ENCODE peak calls at places on chromosomes 11 and 22, in eight cellular contexts. W is CD4-positive, alpha-beta T cell; E is activated CD8-positive, alpha-beta T cell treated with anti-CD3 and anti-CD28 coated beads for 36 hours; P is HepG2; F is PC-3; R is dorsolateral prefrontal cortex; Y is GM13976; D is psoas muscle. G is an unnamed sample.

GRCh38 chr11:34890812-34891211 is 25.4 kb downstream of the APIP start:
- DNase-seq in W (no peak), E (no peak), P (peak), F (peak), R (no peak), Y (no peak), D (no peak), G (no peak)

GRCh38 chr11:6627762-6628241 is 8.6 kb upstream of the TPP1 start:
- DNase-seq in W (no peak), E (peak), P (no peak), F (no peak), R (no peak), Y (peak), D (no peak), G (no peak)

GRCh38 chr11:119205574-119206511 is at the start of gene CBL:
- DNase-seq in W (peak), E (peak), P (peak), F (peak), R (peak), Y (peak), D (peak), G (peak)

GRCh38 chr11:118938491-118939411 is 13.0 kb upstream of the BCL9L start:
- DNase-seq in W (no peak), E (no peak), P (peak), F (peak), R (no peak), Y (no peak), D (no peak), G (no peak)

GRCh38 chr11:35050596-35050995 is 88.4 kb upstream of the CD44 start:
- DNase-seq in W (no peak), E (no peak), P (no peak), F (no peak), R (no peak), Y (no peak), D (no peak), G (no peak)

GRCh38 chr11:60905047-60905446 is 1.3 kb downstream of the PRPF19 start:
- DNase-seq in W (no peak), E (no peak), P (no peak), F (peak), R (no peak), Y (no peak), D (no peak), G (no peak)

GRCh38 chr11:130451261-130452019 is 3.0 kb downstream of the ADAMTS15 start:
- DNase-seq in W (no peak), E (no peak), P (no peak), F (peak), R (no peak), Y (no peak), D (no peak), G (no peak)

GRCh38 chr11:32400196-32400595 is 35.1 kb downstream of the WT1 start:
- DNase-seq in W (no peak), E (no peak), P (no peak), F (no peak), R (no peak), Y (no peak), D (no peak), G (no peak)

GRCh38 chr11:118536726-118537125 is 5.7 kb downstream of the TMEM25 start:
- DNase-seq in W (no peak), E (no peak), P (peak), F (no peak), R (no peak), Y (no peak), D (no peak), G (no peak)

GRCh38 chr11:12824281-12825041 is 150.2 kb downstream of the TEAD1 start:
- DNase-seq in W (no peak), E (no peak), P (peak), F (no peak), R (no peak), Y (no peak), D (no peak), G (no peak)

GRCh38 chr22:28703436-28703835 is 23.8 kb upstream of the TTC28 start:
- DNase-seq in W (no peak), E (no peak), P (no peak), F (no peak), R (no peak), Y (no peak), D (no peak), G (no peak)

GRCh38 chr22:30878516-30879365 is 89.8 kb downstream of the MORC2 start:
- DNase-seq in W (no peak), E (no peak), P (peak), F (no peak), R (no peak), Y (no peak), D (no peak), G (no peak)

GRCh38 chr22:17300926-17301325 is 68.3 kb upstream of the CECR2 start:
- DNase-seq in W (no peak), E (no peak), P (no peak), F (no peak), R (no peak), Y (no peak), D (no peak), G (no peak)

GRCh38 chr11:3803726-3804510 is 4.4 kb upstream of the PGAP2 start:
- DNase-seq in W (no peak), E (no peak), P (no peak), F (peak), R (no peak), Y (no peak), D (no peak), G (no peak)

GRCh38 chr11:103257360-103257759 is 148.1 kb downstream of the DYNC2H1 start:
- DNase-seq in W (no peak), E (no peak), P (peak), F (peak), R (no peak), Y (no peak), D (no peak), G (no peak)

GRCh38 chr11:100557830-100558611 is 129.1 kb upstream of the ARHGAP42 start:
- DNase-seq in W (no peak), E (no peak), P (no peak), F (peak), R (no peak), Y (no peak), D (no peak), G (no peak)

GRCh38 chr11:13221722-13222121 is 55.9 kb upstream of the BMAL1 start:
- DNase-seq in W (no peak), E (no peak), P (no peak), F (no peak), R (no peak), Y (no peak), D (no peak), G (no peak)

GRCh38 chr11:25737071-25737675 is 594.8 kb upstream of the ANO3 start:
- DNase-seq in W (no peak), E (no peak), P (peak), F (no peak), R (no peak), Y (no peak), D (no peak), G (no peak)

GRCh38 chr22:47014636-47014930 is 252.1 kb downstream of the TBC1D22A start:
- DNase-seq in W (no peak), E (no peak), P (no peak), F (no peak), R (no peak), Y (no peak), D (no peak), G (no peak)

GRCh38 chr11:67251841-67252240 is 14.4 kb upstream of the GRK2 start:
- DNase-seq in W (no peak), E (no peak), P (no peak), F (no peak), R (no peak), Y (no peak), D (no peak), G (no peak)

GRCh38 chr11:120632579-120632978 is 121.0 kb downstream of the GRIK4 start:
- DNase-seq in W (no peak), E (no peak), P (no peak), F (no peak), R (no peak), Y (peak), D (no peak), G (no peak)

GRCh38 chr22:37024339-37025157 is 5.0 kb downstream of the MPST start:
- DNase-seq in W (no peak), E (no peak), P (no peak), F (no peak), R (no peak), Y (no peak), D (no peak), G (no peak)

GRCh38 chr22:43831561-43832392 is 19.7 kb upstream of the EFCAB6 start:
- DNase-seq in W (no peak), E (no peak), P (no peak), F (no peak), R (no peak), Y (no peak), D (no peak), G (no peak)

GRCh38 chr11:32487270-32487669 is 51.9 kb upstream of the WT1 start:
- DNase-seq in W (no peak), E (no peak), P (no peak), F (peak), R (no peak), Y (no peak), D (no peak), G (no peak)

GRCh38 chr22:20199413-20199842 is 48.6 kb upstream of the CCDC188 start:
- DNase-seq in W (no peak), E (no peak), P (no peak), F (no peak), R (no peak), Y (no peak), D (no peak), G (no peak)

GRCh38 chr11:14248577-14248976 is 110.4 kb downstream of the RRAS2 start:
- DNase-seq in W (no peak), E (no peak), P (no peak), F (no peak), R (peak), Y (no peak), D (no peak), G (no peak)

GRCh38 chr11:65613091-65613928 is 711 bp downstream of the MAP3K11 start:
- DNase-seq in W (no peak), E (no peak), P (no peak), F (peak), R (no peak), Y (no peak), D (no peak), G (no peak)

DNA sequence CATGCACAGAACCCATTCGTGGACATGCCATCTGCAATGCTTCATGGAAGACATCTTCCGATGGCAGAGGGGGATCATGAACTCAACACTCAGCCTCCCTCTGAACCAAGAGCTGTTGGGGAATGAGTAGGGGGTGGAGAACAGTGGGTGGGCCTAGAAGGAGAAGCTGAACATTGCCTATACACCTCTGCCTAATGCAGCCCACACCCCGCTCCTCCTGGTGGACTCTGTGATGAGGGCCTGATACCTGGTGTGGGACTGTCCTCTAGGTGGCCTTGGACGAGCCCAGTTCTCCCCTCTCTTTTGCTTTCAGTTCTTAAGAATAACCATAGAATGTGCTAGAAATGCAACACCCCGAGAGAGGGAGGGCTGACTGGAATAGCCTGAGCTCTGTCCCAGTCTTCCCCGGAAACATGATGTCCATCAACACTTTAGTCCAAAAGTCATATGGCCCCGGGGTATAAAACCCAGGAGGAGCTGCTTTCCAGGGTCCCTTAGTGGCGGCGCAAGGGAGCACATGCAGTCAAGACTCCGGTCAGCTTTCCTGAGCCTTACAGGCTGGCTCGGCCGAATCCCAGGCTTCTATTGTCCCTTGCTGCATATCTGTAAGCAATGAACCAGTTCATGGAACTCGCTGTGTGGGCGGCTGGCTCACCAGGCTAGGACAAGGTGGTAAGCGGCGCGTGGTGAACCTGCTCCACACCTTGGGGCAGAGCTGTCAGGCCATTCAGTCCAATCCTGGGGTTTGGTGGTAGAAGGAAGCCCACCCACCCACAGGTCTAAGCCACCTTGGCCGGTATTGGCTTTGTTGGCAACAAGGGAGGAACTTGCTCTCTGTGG is 216.9 kb downstream of the CTTN start:
- DNase-seq in W (no peak), E (no peak), P (no peak), F (no peak), R (no peak), Y (no peak), D (no peak), G (no peak)
- TF ChIP-seq CTCF in W (no peak), E (no peak), P (no peak), F (no peak), R (no peak), Y (no peak), D (no peak), G (no peak)

GRCh38 chr22:22369962-22370265 is 125.3 kb downstream of the VPREB1 start:
- DNase-seq in W (no peak), E (no peak), P (no peak), F (no peak), R (no peak), Y (no peak), D (no peak), G (no peak)

GRCh38 chr22:22372063-22372462 is 127.5 kb downstream of the VPREB1 start:
- DNase-seq in W (no peak), E (no peak), P (no peak), F (no peak), R (no peak), Y (no peak), D (no peak), G (no peak)

GRCh38 chr22:22368516-22368915 is 123.9 kb downstream of the VPREB1 start:
- DNase-seq in W (no peak), E (no peak), P (no peak), F (no peak), R (no peak), Y (no peak), D (no peak), G (no peak)

GRCh38 chr22:22374163-22374562 is 129.6 kb downstream of the VPREB1 start:
- DNase-seq in W (no peak), E (no peak), P (no peak), F (no peak), R (no peak), Y (no peak), D (no peak), G (no peak)

GRCh38 chr22:22371031-22371541 is 126.5 kb downstream of the VPREB1 start:
- DNase-seq in W (no peak), E (no peak), P (no peak), F (no peak), R (no peak), Y (no peak), D (no peak), G (no peak)
- TF ChIP-seq CTCF in W (no peak), E (no peak), P (peak), F (no peak), R (no peak), Y (no peak), D (no peak), G (no peak)

GRCh38 chr11:69101100-69101791 is 52.5 kb downstream of the TPCN2 start:
- DNase-seq in W (peak), E (peak), P (peak), F (peak), R (peak), Y (peak), D (peak), G (no peak)

GRCh38 chr11:69101792-69102152 is 53.0 kb downstream of the TPCN2 start:
- DNase-seq in W (no peak), E (no peak), P (no peak), F (no peak), R (no peak), Y (no peak), D (no peak), G (no peak)

GRCh38 chr11:69104212-69104855 is 51.4 kb upstream of the SMIM38 start:
- DNase-seq in W (no peak), E (no peak), P (no peak), F (no peak), R (no peak), Y (no peak), D (no peak), G (no peak)

GRCh38 chr11:69102161-69102695 is 53.5 kb downstream of the TPCN2 start:
- DNase-seq in W (no peak), E (no peak), P (no peak), F (no peak), R (no peak), Y (no peak), D (no peak), G (no peak)

DNA sequence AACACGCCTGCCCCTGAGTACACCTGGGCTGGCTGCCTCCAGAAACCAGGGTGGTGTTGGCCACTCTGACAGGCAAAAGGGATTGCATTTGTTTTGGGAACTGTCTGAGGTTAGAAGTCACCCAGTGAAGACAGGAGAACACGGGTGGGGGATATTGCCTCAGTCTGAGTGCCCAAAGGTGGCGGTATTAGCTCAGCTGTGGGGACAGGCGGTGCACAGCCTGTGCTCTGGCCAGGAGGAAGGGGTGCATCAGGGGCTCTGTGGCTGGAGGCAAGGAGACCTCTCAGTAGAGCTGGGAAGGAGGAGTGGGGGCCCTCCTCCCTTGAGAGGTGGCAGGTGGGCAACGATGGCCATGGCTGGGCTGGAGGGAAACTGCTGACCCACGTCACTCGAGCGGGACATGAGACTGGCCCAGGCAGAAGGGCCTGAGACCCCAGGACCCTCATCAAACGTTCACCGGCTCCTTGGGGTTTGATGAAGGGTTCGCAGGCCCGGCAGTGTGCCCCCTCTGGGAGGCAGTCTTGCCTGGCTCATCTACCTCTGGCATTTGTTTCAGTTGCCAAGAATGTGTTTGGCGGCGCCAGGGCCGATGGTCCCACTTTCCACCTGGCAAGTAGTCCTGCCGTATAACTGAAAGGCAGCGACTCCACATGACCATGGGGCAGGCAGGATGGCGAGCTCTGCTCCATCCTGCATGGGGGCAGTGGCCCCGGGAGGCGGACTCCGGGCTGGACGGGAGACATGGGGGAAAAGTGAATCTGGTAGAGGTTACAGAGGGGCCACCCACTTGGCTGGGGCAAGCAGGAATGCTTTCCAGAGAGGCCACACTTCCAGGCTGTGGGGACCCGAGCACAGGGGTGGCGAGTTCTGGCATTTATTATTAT is 52.8 kb upstream of the SMIM38 start:
- DNase-seq in W (no peak), E (no peak), P (no peak), F (peak), R (no peak), Y (peak), D (no peak), G (no peak)
- TF ChIP-seq CTCF in W (no peak), E (no peak), P (peak), F (peak), R (no peak), Y (no peak), D (no peak), G (no peak)

GRCh38 chr22:24156146-24156914 is 25.0 kb upstream of the SUSD2 start:
- DNase-seq in W (peak), E (peak), P (no peak), F (peak), R (peak), Y (peak), D (no peak), G (no peak)
- TF ChIP-seq CTCF in W (no peak), E (no peak), P (no peak), F (no peak), R (no peak), Y (no peak), D (no peak), G (no peak)

GRCh38 chr11:441043-441417 is 781 bp downstream of the ANO9 start:
- DNase-seq in W (no peak), E (no peak), P (no peak), F (no peak), R (no peak), Y (no peak), D (peak), G (no peak)

GRCh38 chr11:438101-438844 is 3.5 kb downstream of the ANO9 start:
- DNase-seq in W (no peak), E (no peak), P (no peak), F (no peak), R (no peak), Y (no peak), D (peak), G (no peak)

GRCh38 chr11:439315-440064 is 2.3 kb downstream of the ANO9 start:
- DNase-seq in W (no peak), E (no peak), P (no peak), F (no peak), R (no peak), Y (no peak), D (no peak), G (no peak)

GRCh38 chr11:441418-442274 is at the start of gene ANO9:
- DNase-seq in W (peak), E (peak), P (peak), F (peak), R (no peak), Y (peak), D (peak), G (no peak)

DNA sequence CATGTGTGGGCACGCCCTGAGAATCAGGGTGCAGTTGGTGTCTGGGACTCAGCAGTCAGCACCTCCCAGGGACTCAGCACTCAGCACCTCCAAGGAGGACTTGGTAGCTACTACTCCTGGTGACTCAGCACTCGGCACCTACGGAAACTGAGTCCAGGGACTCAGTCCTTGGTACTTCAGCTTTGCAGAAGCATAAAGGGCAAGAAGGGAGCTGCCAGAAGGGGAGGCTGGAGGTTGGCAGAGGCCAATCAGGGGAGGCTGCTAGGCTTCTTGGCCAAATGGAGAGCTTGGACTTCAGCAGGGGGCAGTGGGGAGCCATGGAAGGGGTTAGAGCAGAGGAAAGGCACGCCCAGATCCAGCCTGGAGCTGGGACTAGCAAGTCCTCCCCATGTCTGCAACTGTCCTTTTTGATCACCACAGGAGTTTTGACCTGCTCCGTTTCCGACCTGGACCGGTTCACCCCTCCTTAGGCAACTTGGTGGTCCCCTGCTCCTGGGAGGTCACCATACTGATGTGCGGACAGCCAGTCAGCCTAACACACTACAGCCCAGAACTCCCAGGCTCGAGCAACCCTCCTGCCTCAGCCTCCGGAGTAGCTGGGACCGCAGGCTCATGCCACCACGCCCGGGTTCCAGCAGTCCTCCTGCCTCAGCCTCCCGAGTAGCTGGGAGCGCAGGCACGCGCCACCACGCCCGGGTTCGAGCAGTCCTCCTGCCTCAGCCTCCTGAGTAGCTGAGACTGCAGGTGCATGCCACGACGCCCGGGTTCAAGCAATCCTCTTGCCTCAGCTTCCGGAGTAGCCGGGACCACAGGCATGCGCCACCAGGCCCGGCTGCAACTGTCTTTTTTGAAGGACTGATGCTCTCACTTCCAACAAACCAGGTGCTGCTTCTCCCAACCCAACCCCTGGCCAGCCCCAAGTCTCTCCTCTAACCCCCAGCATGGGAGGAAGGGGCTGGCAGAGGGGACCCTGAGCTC is 1.5 kb downstream of the ANO9 start:
- DNase-seq in W (no peak), E (peak), P (peak), F (no peak), R (no peak), Y (no peak), D (no peak), G (no peak)
- TF ChIP-seq CTCF in W (no peak), E (no peak), P (peak), F (no peak), R (no peak), Y (peak), D (no peak), G (no peak)

GRCh38 chr11:86408845-86409244 is 34.2 kb downstream of the CCDC81 start:
- DNase-seq in W (no peak), E (no peak), P (no peak), F (peak), R (no peak), Y (no peak), D (no peak), G (no peak)
- TF ChIP-seq CTCF in W (no peak), E (no peak), P (no peak), F (peak), R (no peak), Y (no peak), D (no peak), G (no peak)

G was measured in omental fat pad.